ENCODE peak calls at places on chromosome 9, in five cellular contexts. V is germinal center, M is LoVo, Q is NCI-H1105, G is foreskin fibroblast. F is an unnamed sample.

GRCh38 chr9:7739595-7739994 is 60.0 kb downstream of the DMAC1 start:
- DNase-seq in V (no peak), M (no peak), Q (no peak), G (no peak), F (no peak)

GRCh38 chr9:99052849-99053715 is 51.8 kb upstream of the TGFBR1 start:
- DNase-seq in V (no peak), M (no peak), Q (no peak), G (no peak), F (no peak)

GRCh38 chr9:37730256-37730655 is 23.3 kb upstream of the TRMT10B start:
- DNase-seq in V (no peak), M (no peak), Q (no peak), G (peak), F (no peak)

GRCh38 chr9:133370680-133371079 is 5.2 kb downstream of the SURF4 start:
- DNase-seq in V (no peak), M (no peak), Q (no peak), G (no peak), F (no peak)

GRCh38 chr9:81621785-81622243 is 67.5 kb downstream of the TLE1 start:
- DNase-seq in V (no peak), M (no peak), Q (no peak), G (no peak), F (no peak)

GRCh38 chr9:98575379-98576346 is 133.1 kb downstream of the GABBR2 start:
- DNase-seq in V (no peak), M (peak), Q (no peak), G (peak), F (no peak)

GRCh38 chr9:68690088-68690487 is 15.0 kb upstream of the PIP5K1B start:
- DNase-seq in V (no peak), M (no peak), Q (no peak), G (no peak), F (peak)

GRCh38 chr9:117543089-117543488 is 128.2 kb upstream of the ASTN2 start:
- DNase-seq in V (no peak), M (no peak), Q (no peak), G (no peak), F (no peak)

GRCh38 chr9:35114113-35114847 is 1.4 kb downstream of the ATOSB start:
- DNase-seq in V (no peak), M (no peak), Q (no peak), G (peak), F (peak)